ENCODE peak calls at places on chromosomes 5 and 9, in seven cellular contexts. One of them, this sample, is unnamed.

GRCh38 chr5:2207966-2208544 is 325.3 kb upstream of the IRX4 start:
- DNase-seq in pulmonary artery endothelial cell: no peak
- DNase-seq in ELR: no peak
- DNase-seq in esophagus squamous epithelium: no peak
- DNase-seq in posterior vena cava: no peak
- DNase-seq in GM20000: no peak
- DNase-seq in DMS153: peak; percentile 35
- DNase-seq in this sample: no peak

GRCh38 chr5:91651704-91652103 is 268.6 kb upstream of the ARRDC3 start:
- DNase-seq in pulmonary artery endothelial cell: no peak
- DNase-seq in ELR: no peak
- DNase-seq in esophagus squamous epithelium: no peak
- DNase-seq in posterior vena cava: no peak
- DNase-seq in GM20000: no peak
- DNase-seq in DMS153: no peak
- DNase-seq in this sample: no peak

GRCh38 chr9:32581512-32582143 is 8.7 kb upstream of the NDUFB6 start:
- DNase-seq in pulmonary artery endothelial cell: no peak
- DNase-seq in ELR: peak; percentile 71
- DNase-seq in esophagus squamous epithelium: no peak
- DNase-seq in posterior vena cava: no peak
- DNase-seq in GM20000: peak; percentile 39
- DNase-seq in DMS153: peak; percentile 6
- DNase-seq in this sample: peak; percentile 43

GRCh38 chr5:41747291-41747690 is 122.9 kb downstream of the OXCT1 start:
- DNase-seq in pulmonary artery endothelial cell: peak; percentile 20
- DNase-seq in ELR: peak; percentile 20
- DNase-seq in esophagus squamous epithelium: no peak
- DNase-seq in posterior vena cava: no peak
- DNase-seq in GM20000: no peak
- DNase-seq in DMS153: no peak
- DNase-seq in this sample: no peak

GRCh38 chr5:134784241-134784920 is 25.8 kb downstream of the DDX46 start:
- DNase-seq in pulmonary artery endothelial cell: no peak
- DNase-seq in ELR: peak; percentile 40
- DNase-seq in esophagus squamous epithelium: no peak
- DNase-seq in posterior vena cava: no peak
- DNase-seq in GM20000: no peak
- DNase-seq in DMS153: no peak
- DNase-seq in this sample: no peak

GRCh38 chr5:65766159-65766558 is 44.2 kb downstream of the NLN start:
- DNase-seq in pulmonary artery endothelial cell: no peak
- DNase-seq in ELR: no peak
- DNase-seq in esophagus squamous epithelium: no peak
- DNase-seq in posterior vena cava: no peak
- DNase-seq in GM20000: no peak
- DNase-seq in DMS153: no peak
- DNase-seq in this sample: no peak

GRCh38 chr5:73596705-73597328 is 29.2 kb upstream of the ARHGEF28 start:
- DNase-seq in pulmonary artery endothelial cell: peak; percentile 15
- DNase-seq in ELR: peak; percentile 82
- DNase-seq in esophagus squamous epithelium: no peak
- DNase-seq in posterior vena cava: no peak
- DNase-seq in GM20000: no peak
- DNase-seq in DMS153: no peak
- DNase-seq in this sample: no peak

GRCh38 chr9:81032831-81033230 is 656.5 kb downstream of the TLE1 start:
- DNase-seq in pulmonary artery endothelial cell: no peak
- DNase-seq in ELR: peak; percentile 57
- DNase-seq in esophagus squamous epithelium: no peak
- DNase-seq in posterior vena cava: no peak
- DNase-seq in GM20000: no peak
- DNase-seq in DMS153: no peak
- DNase-seq in this sample: no peak

GRCh38 chr5:136006767-136007251 is 22.0 kb upstream of the TGFBI start:
- DNase-seq in pulmonary artery endothelial cell: no peak
- DNase-seq in ELR: peak; percentile 100
- DNase-seq in esophagus squamous epithelium: no peak
- DNase-seq in posterior vena cava: no peak
- DNase-seq in GM20000: no peak
- DNase-seq in DMS153: no peak
- DNase-seq in this sample: no peak

GRCh38 chr9:109182940-109183798 is 16.1 kb upstream of the FRRS1L start:
- DNase-seq in pulmonary artery endothelial cell: no peak
- DNase-seq in ELR: peak; percentile 64
- DNase-seq in esophagus squamous epithelium: no peak
- DNase-seq in posterior vena cava: no peak
- DNase-seq in GM20000: peak; percentile 61
- DNase-seq in DMS153: peak; percentile 19
- DNase-seq in this sample: peak; percentile 48

GRCh38 chr5:172827843-172828242 is 6.2 kb upstream of the ERGIC1 start:
- DNase-seq in pulmonary artery endothelial cell: no peak
- DNase-seq in ELR: no peak
- DNase-seq in esophagus squamous epithelium: no peak
- DNase-seq in posterior vena cava: no peak
- DNase-seq in GM20000: no peak
- DNase-seq in DMS153: no peak
- DNase-seq in this sample: no peak

GRCh38 chr5:171367424-171368370 is 20.0 kb upstream of the NPM1 start:
- DNase-seq in pulmonary artery endothelial cell: no peak
- DNase-seq in ELR: peak; percentile 88
- DNase-seq in esophagus squamous epithelium: no peak
- DNase-seq in posterior vena cava: peak; percentile 62
- DNase-seq in GM20000: no peak
- DNase-seq in DMS153: no peak
- DNase-seq in this sample: peak; percentile 24

GRCh38 chr9:21017092-21017491 is 14.3 kb downstream of the HACD4 start:
- DNase-seq in pulmonary artery endothelial cell: no peak
- DNase-seq in ELR: peak; percentile 94
- DNase-seq in esophagus squamous epithelium: no peak
- DNase-seq in posterior vena cava: no peak
- DNase-seq in GM20000: no peak
- DNase-seq in DMS153: no peak
- DNase-seq in this sample: no peak

GRCh38 chr9:87107072-87107471 is 159.8 kb upstream of the GAS1 start:
- DNase-seq in pulmonary artery endothelial cell: no peak
- DNase-seq in ELR: peak; percentile 17
- DNase-seq in esophagus squamous epithelium: no peak
- DNase-seq in posterior vena cava: no peak
- DNase-seq in GM20000: no peak
- DNase-seq in DMS153: no peak
- DNase-seq in this sample: no peak

GRCh38 chr5:80127037-80127642 is 92.0 kb downstream of the THBS4 start:
- DNase-seq in pulmonary artery endothelial cell: no peak
- DNase-seq in ELR: peak; percentile 4
- DNase-seq in esophagus squamous epithelium: no peak
- DNase-seq in posterior vena cava: no peak
- DNase-seq in GM20000: no peak
- DNase-seq in DMS153: no peak
- DNase-seq in this sample: peak; percentile 30

GRCh38 chr9:137280478-137281344 is 3.2 kb downstream of the TOR4A start:
- DNase-seq in pulmonary artery endothelial cell: no peak
- DNase-seq in ELR: no peak
- DNase-seq in esophagus squamous epithelium: no peak
- DNase-seq in posterior vena cava: no peak
- DNase-seq in GM20000: peak; percentile 87
- DNase-seq in DMS153: no peak
- DNase-seq in this sample: peak; percentile 73

GRCh38 chr9:73154760-73155159 is 3.1 kb downstream of the ANXA1 start:
- DNase-seq in pulmonary artery endothelial cell: no peak
- DNase-seq in ELR: peak; percentile 51
- DNase-seq in esophagus squamous epithelium: no peak
- DNase-seq in posterior vena cava: no peak
- DNase-seq in GM20000: no peak
- DNase-seq in DMS153: no peak
- DNase-seq in this sample: no peak

GRCh38 chr9:86695904-86696424 is 251.3 kb downstream of the GAS1 start:
- DNase-seq in pulmonary artery endothelial cell: no peak
- DNase-seq in ELR: peak; percentile 15
- DNase-seq in esophagus squamous epithelium: no peak
- DNase-seq in posterior vena cava: no peak
- DNase-seq in GM20000: no peak
- DNase-seq in DMS153: no peak
- DNase-seq in this sample: no peak

GRCh38 chr5:178780581-178781498 is 50.4 kb upstream of the ZNF354A start:
- DNase-seq in pulmonary artery endothelial cell: no peak
- DNase-seq in ELR: no peak
- DNase-seq in esophagus squamous epithelium: no peak
- DNase-seq in posterior vena cava: peak; percentile 41
- DNase-seq in GM20000: no peak
- DNase-seq in DMS153: no peak
- DNase-seq in this sample: no peak

GRCh38 chr9:128428644-128429504 is 8.2 kb downstream of the CERCAM start:
- DNase-seq in pulmonary artery endothelial cell: peak; percentile 24
- DNase-seq in ELR: peak; percentile 71
- DNase-seq in esophagus squamous epithelium: no peak
- DNase-seq in posterior vena cava: no peak
- DNase-seq in GM20000: no peak
- DNase-seq in DMS153: no peak
- DNase-seq in this sample: no peak

GRCh38 chr5:136028782-136029742 is at the start of gene TGFBI:
- DNase-seq in pulmonary artery endothelial cell: no peak
- DNase-seq in ELR: peak; percentile 84
- DNase-seq in esophagus squamous epithelium: no peak
- DNase-seq in posterior vena cava: peak; percentile 91
- DNase-seq in GM20000: peak; percentile 41
- DNase-seq in DMS153: no peak
- DNase-seq in this sample: peak; percentile 31

GRCh38 chr5:80755634-80756033 is 100.9 kb upstream of the DHFR start:
- DNase-seq in pulmonary artery endothelial cell: no peak
- DNase-seq in ELR: no peak
- DNase-seq in esophagus squamous epithelium: no peak
- DNase-seq in posterior vena cava: no peak
- DNase-seq in GM20000: peak; percentile 49
- DNase-seq in DMS153: no peak
- DNase-seq in this sample: peak; percentile 25

GRCh38 chr9:124975131-124975530 is 34.2 kb upstream of the GOLGA1 start:
- DNase-seq in pulmonary artery endothelial cell: no peak
- DNase-seq in ELR: peak; percentile 9
- DNase-seq in esophagus squamous epithelium: no peak
- DNase-seq in posterior vena cava: no peak
- DNase-seq in GM20000: no peak
- DNase-seq in DMS153: no peak
- DNase-seq in this sample: no peak

GRCh38 chr9:135326633-135327152 is 152.9 kb upstream of the PPP1R26 start:
- DNase-seq in pulmonary artery endothelial cell: no peak
- DNase-seq in ELR: no peak
- DNase-seq in esophagus squamous epithelium: no peak
- DNase-seq in posterior vena cava: peak; percentile 67
- DNase-seq in GM20000: no peak
- DNase-seq in DMS153: no peak
- DNase-seq in this sample: no peak

GRCh38 chr9:131521203-131521602 is 9.9 kb downstream of the UCK1 start:
- DNase-seq in pulmonary artery endothelial cell: no peak
- DNase-seq in ELR: no peak
- DNase-seq in esophagus squamous epithelium: no peak
- DNase-seq in posterior vena cava: peak; percentile 63
- DNase-seq in GM20000: no peak
- DNase-seq in DMS153: no peak
- DNase-seq in this sample: no peak

GRCh38 chr5:54243483-54244080 is 66.8 kb downstream of the ARL15 start:
- DNase-seq in pulmonary artery endothelial cell: no peak
- DNase-seq in ELR: peak; percentile 62
- DNase-seq in esophagus squamous epithelium: no peak
- DNase-seq in posterior vena cava: no peak
- DNase-seq in GM20000: peak; percentile 32
- DNase-seq in DMS153: no peak
- DNase-seq in this sample: peak; percentile 41